ENCODE peak calls at places on chromosomes 3 and 15, in five cellular contexts. One of them, this sample, is unnamed.

GRCh38 chr15:48865387-48866079 is 12.4 kb upstream of the EID1 start:
- DNase-seq in lower lobe of right lung: no peak
- DNase-seq in astrocyte of the cerebellum: peak
- DNase-seq in CD8-positive, alpha-beta memory T cell: no peak
- DNase-seq in thoracic aorta: no peak
- DNase-seq in this sample: peak

GRCh38 chr3:149460123-149460522 is 14.4 kb upstream of the TM4SF4 start:
- DNase-seq in lower lobe of right lung: no peak
- DNase-seq in astrocyte of the cerebellum: no peak
- DNase-seq in CD8-positive, alpha-beta memory T cell: no peak
- DNase-seq in thoracic aorta: no peak
- DNase-seq in this sample: no peak

GRCh38 chr3:152241142-152242067 is 27.3 kb upstream of the MBNL1 start:
- DNase-seq in lower lobe of right lung: no peak
- DNase-seq in astrocyte of the cerebellum: no peak
- DNase-seq in CD8-positive, alpha-beta memory T cell: no peak
- DNase-seq in thoracic aorta: no peak
- DNase-seq in this sample: no peak

GRCh38 chr15:33200444-33200843 is 5.9 kb upstream of the FMN1 start:
- DNase-seq in lower lobe of right lung: no peak
- DNase-seq in astrocyte of the cerebellum: no peak
- DNase-seq in CD8-positive, alpha-beta memory T cell: no peak
- DNase-seq in thoracic aorta: no peak
- DNase-seq in this sample: no peak

GRCh38 chr3:127003175-127003555 is 20.2 kb downstream of the PLXNA1 start:
- DNase-seq in lower lobe of right lung: no peak
- DNase-seq in astrocyte of the cerebellum: no peak
- DNase-seq in CD8-positive, alpha-beta memory T cell: no peak
- DNase-seq in thoracic aorta: no peak
- DNase-seq in this sample: no peak

GRCh38 chr3:28139288-28139687 is 102.1 kb upstream of the CMC1 start:
- DNase-seq in lower lobe of right lung: no peak
- DNase-seq in astrocyte of the cerebellum: no peak
- DNase-seq in CD8-positive, alpha-beta memory T cell: no peak
- DNase-seq in thoracic aorta: no peak
- DNase-seq in this sample: no peak

GRCh38 chr3:114519415-114519814 is 225.6 kb downstream of the TIGIT start:
- DNase-seq in lower lobe of right lung: peak
- DNase-seq in astrocyte of the cerebellum: no peak
- DNase-seq in CD8-positive, alpha-beta memory T cell: no peak
- DNase-seq in thoracic aorta: no peak
- DNase-seq in this sample: peak

GRCh38 chr3:161371441-161372320 is at the start of gene SPTSSB:
- DNase-seq in lower lobe of right lung: peak
- DNase-seq in astrocyte of the cerebellum: no peak
- DNase-seq in CD8-positive, alpha-beta memory T cell: peak
- DNase-seq in thoracic aorta: no peak
- DNase-seq in this sample: peak

GRCh38 chr3:148648685-148649352 is 48.9 kb upstream of the AGTR1 start:
- DNase-seq in lower lobe of right lung: no peak
- DNase-seq in astrocyte of the cerebellum: peak
- DNase-seq in CD8-positive, alpha-beta memory T cell: no peak
- DNase-seq in thoracic aorta: no peak
- DNase-seq in this sample: peak

GRCh38 chr15:77819841-77820728 is 187.4 kb upstream of the LINGO1 start:
- DNase-seq in lower lobe of right lung: no peak
- DNase-seq in astrocyte of the cerebellum: no peak
- DNase-seq in CD8-positive, alpha-beta memory T cell: no peak
- DNase-seq in thoracic aorta: no peak
- DNase-seq in this sample: no peak
- H3K4me3 ChIP-seq in lower lobe of right lung: peak
- H3K4me3 ChIP-seq in astrocyte of the cerebellum: no peak
- H3K4me3 ChIP-seq in CD8-positive, alpha-beta memory T cell: no peak
- H3K4me3 ChIP-seq in thoracic aorta: peak
- H3K4me3 ChIP-seq in this sample: no peak

GRCh38 chr3:175670572-175670971 is 811.4 kb downstream of the NAALADL2 start:
- DNase-seq in lower lobe of right lung: no peak
- DNase-seq in astrocyte of the cerebellum: no peak
- DNase-seq in CD8-positive, alpha-beta memory T cell: no peak
- DNase-seq in thoracic aorta: no peak
- DNase-seq in this sample: no peak

GRCh38 chr3:175668300-175668699 is 809.2 kb downstream of the NAALADL2 start:
- DNase-seq in lower lobe of right lung: no peak
- DNase-seq in astrocyte of the cerebellum: no peak
- DNase-seq in CD8-positive, alpha-beta memory T cell: no peak
- DNase-seq in thoracic aorta: no peak
- DNase-seq in this sample: no peak

DNA sequence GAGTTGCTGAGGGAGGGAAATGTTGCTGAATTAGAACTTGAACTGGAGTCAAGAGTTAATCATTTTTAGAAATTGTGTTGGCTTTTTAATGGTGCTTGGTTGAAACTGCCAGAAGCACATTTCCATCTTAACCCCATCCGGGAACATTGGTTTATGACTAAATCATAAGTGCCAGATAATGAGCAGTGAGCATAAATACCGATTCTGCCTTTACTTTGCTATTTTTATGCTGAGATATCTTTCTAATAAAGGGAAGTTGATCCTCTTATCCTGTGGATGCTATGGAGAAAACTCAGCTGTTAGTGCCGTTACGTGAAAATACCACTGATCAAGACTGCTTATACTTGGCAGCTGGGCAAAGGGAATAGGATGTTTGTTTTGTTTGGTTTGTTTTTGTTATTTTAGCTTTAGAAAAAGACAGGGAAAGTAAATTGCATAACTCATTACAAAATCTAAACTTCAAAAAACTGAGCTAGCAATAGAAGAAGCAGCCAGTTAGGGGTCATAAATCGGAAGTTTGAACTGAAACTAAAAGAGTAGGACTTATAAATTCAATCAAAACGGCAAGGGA is 813.1 kb downstream of the NAALADL2 start:
- DNase-seq in lower lobe of right lung: no peak
- DNase-seq in astrocyte of the cerebellum: no peak
- DNase-seq in CD8-positive, alpha-beta memory T cell: no peak
- DNase-seq in thoracic aorta: no peak
- DNase-seq in this sample: peak
- H3K4me3 ChIP-seq in lower lobe of right lung: peak
- H3K4me3 ChIP-seq in astrocyte of the cerebellum: peak
- H3K4me3 ChIP-seq in CD8-positive, alpha-beta memory T cell: no peak
- H3K4me3 ChIP-seq in thoracic aorta: peak
- H3K4me3 ChIP-seq in this sample: peak

DNA sequence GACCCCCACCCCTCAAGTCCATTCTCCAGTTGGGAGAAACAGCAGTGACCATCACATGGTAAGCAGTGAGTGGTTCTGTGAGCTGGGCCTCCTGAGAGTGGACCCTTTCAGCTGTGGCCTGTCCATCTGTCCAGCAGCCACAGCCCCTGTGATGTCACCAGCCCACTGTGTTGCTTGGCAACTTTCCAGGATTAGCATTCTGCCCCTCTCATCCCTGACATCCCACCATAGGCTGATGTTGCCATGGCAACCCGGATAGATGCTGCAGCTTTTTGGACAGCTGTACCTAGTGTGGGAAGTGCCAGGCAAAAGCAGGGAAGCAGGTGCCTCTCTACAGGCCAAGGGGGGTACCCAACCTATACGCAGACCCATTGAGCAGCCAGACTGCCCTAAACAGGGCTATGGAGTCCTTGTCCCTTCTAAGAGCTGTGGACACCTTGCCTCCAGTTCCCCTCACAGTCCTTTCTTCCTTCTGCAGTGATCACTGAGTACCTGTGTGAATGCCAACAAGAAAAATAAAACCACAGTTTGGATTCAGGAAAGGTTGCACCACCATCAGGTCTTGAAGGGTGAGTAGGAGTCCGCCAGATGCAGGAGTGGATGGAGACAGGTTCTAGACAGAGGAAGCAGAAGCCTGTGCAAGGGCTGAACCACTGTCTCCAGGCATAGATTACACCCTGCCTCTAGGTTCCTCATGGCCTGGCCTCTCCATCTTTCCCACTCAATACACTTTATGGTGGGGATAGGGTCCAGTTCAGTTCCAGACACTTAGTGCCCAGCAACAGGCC is at the start of gene DNAH1:
- DNase-seq in lower lobe of right lung: no peak
- DNase-seq in astrocyte of the cerebellum: no peak
- DNase-seq in CD8-positive, alpha-beta memory T cell: no peak
- DNase-seq in thoracic aorta: no peak
- DNase-seq in this sample: no peak
- H3K4me3 ChIP-seq in lower lobe of right lung: peak
- H3K4me3 ChIP-seq in astrocyte of the cerebellum: no peak
- H3K4me3 ChIP-seq in CD8-positive, alpha-beta memory T cell: no peak
- H3K4me3 ChIP-seq in thoracic aorta: peak
- H3K4me3 ChIP-seq in this sample: no peak

DNA sequence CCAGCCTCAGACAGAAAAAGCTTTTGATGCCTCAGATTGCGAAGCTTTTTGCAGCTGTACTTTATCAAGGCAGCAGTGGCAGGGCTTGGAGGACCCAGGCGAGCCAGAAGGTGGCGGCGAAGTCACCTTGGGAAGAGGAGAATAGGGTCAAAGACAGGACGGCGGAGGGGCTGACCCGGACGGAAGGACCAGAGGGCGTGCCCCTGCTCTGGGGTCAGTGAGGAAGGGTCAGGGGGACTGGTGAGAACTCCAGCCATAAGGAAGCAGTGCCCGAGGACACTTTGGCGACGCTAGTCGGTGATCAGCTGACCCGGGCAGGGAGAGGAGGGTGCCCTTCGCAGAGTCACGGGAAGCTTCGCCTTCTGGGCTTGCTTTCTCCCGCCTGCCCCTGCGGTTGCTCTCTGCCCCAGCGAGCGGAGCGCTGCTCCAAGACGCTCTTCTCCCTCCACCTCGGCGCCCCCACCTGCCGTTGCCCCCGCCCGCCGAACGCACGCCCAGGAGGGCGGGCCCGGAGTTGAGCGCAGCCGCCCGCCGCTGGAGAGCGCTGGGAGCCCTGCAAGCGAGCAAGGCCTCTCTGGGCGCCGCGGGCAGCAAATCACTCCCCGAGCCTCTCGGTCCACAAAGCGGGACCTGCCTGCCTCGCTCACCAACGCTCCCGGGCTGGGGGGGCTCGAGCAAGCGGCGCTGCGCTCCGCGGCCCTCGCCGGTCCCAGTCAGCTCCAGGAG is 1.4 kb downstream of the CADPS start:
- DNase-seq in lower lobe of right lung: peak
- DNase-seq in astrocyte of the cerebellum: no peak
- DNase-seq in CD8-positive, alpha-beta memory T cell: no peak
- DNase-seq in thoracic aorta: no peak
- DNase-seq in this sample: no peak
- H3K4me3 ChIP-seq in lower lobe of right lung: peak
- H3K4me3 ChIP-seq in astrocyte of the cerebellum: peak
- H3K4me3 ChIP-seq in CD8-positive, alpha-beta memory T cell: no peak
- H3K4me3 ChIP-seq in thoracic aorta: peak
- H3K4me3 ChIP-seq in this sample: peak

DNA sequence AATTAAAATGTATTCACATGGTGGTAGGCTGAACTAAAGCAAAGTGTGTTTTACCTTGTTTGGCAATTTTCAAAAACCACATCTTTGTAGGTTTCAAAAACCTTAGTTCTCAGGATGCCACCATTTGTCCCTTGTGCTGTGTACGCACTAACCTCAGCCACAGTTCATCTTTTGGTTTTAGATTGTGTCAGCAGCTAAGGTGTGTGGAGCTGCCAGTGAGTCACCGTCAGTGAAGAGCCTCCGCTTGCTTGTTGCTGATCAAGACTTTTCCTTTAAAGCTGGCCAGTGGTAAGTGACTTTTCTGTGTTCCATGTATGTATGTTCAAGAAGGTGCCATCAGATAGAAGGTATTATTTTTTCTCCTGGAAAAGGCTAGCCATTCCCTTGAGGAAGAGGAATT is 21.1 kb downstream of the OXNAD1 start:
- DNase-seq in lower lobe of right lung: no peak
- DNase-seq in astrocyte of the cerebellum: no peak
- DNase-seq in CD8-positive, alpha-beta memory T cell: peak
- DNase-seq in thoracic aorta: no peak
- DNase-seq in this sample: no peak
- H3K4me3 ChIP-seq in lower lobe of right lung: peak
- H3K4me3 ChIP-seq in astrocyte of the cerebellum: no peak
- H3K4me3 ChIP-seq in CD8-positive, alpha-beta memory T cell: peak
- H3K4me3 ChIP-seq in thoracic aorta: peak
- H3K4me3 ChIP-seq in this sample: no peak

GRCh38 chr15:52803543-52804306 is 13.6 kb upstream of the ONECUT1 start:
- DNase-seq in lower lobe of right lung: peak
- DNase-seq in astrocyte of the cerebellum: no peak
- DNase-seq in CD8-positive, alpha-beta memory T cell: no peak
- DNase-seq in thoracic aorta: no peak
- DNase-seq in this sample: no peak
- H3K4me3 ChIP-seq in lower lobe of right lung: peak
- H3K4me3 ChIP-seq in astrocyte of the cerebellum: no peak
- H3K4me3 ChIP-seq in CD8-positive, alpha-beta memory T cell: no peak
- H3K4me3 ChIP-seq in thoracic aorta: peak
- H3K4me3 ChIP-seq in this sample: no peak

GRCh38 chr15:70475921-70476320 is 287.4 kb downstream of the UACA start:
- DNase-seq in lower lobe of right lung: no peak
- DNase-seq in astrocyte of the cerebellum: no peak
- DNase-seq in CD8-positive, alpha-beta memory T cell: no peak
- DNase-seq in thoracic aorta: no peak
- DNase-seq in this sample: peak

GRCh38 chr15:70473623-70474366 is 289.6 kb downstream of the UACA start:
- DNase-seq in lower lobe of right lung: no peak
- DNase-seq in astrocyte of the cerebellum: no peak
- DNase-seq in CD8-positive, alpha-beta memory T cell: no peak
- DNase-seq in thoracic aorta: no peak
- DNase-seq in this sample: no peak

GRCh38 chr15:70474367-70474681 is 289.0 kb downstream of the UACA start:
- DNase-seq in lower lobe of right lung: no peak
- DNase-seq in astrocyte of the cerebellum: no peak
- DNase-seq in CD8-positive, alpha-beta memory T cell: no peak
- DNase-seq in thoracic aorta: no peak
- DNase-seq in this sample: no peak

GRCh38 chr15:70475439-70475781 is 287.9 kb downstream of the UACA start:
- DNase-seq in lower lobe of right lung: no peak
- DNase-seq in astrocyte of the cerebellum: no peak
- DNase-seq in CD8-positive, alpha-beta memory T cell: no peak
- DNase-seq in thoracic aorta: no peak
- DNase-seq in this sample: no peak

DNA sequence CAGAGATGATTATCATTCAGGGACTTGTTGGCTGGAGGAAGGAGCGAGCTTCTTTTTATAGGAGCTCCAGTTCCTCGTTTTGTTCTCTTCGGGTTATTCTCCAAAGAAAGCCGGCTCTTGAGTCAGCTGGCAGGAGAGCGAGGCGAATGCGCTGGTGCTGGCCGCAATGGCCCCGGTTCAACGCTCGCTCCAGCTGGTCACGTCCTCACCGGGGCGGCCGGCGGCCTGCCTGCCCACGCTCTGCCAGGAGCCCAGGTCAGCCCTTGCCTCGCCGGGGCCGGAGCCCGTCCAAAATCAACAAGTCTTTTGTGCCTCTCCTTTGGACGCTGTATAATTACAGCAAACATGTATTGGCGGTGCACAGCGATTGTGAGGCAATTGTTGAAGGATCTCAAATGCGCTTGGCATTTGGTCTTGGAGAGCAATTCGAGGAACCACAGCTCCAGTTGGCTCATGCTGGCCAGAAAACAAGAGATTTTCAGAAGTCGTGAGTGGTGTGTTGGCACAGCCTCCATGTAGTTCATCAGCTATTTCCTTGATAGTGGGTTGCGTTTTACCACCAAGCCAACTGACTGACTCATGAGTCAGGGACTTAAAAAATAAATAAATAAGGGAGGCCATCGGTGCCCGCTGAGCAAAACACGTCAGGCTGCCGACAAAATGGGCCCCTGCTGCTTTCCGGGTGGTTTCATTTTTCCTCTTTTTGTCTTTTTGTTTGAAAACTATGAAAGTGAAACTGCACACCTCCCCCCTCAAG is 288.5 kb downstream of the UACA start:
- DNase-seq in lower lobe of right lung: peak
- DNase-seq in astrocyte of the cerebellum: peak
- DNase-seq in CD8-positive, alpha-beta memory T cell: no peak
- DNase-seq in thoracic aorta: peak
- DNase-seq in this sample: peak
- H3K4me3 ChIP-seq in lower lobe of right lung: peak
- H3K4me3 ChIP-seq in astrocyte of the cerebellum: peak
- H3K4me3 ChIP-seq in CD8-positive, alpha-beta memory T cell: peak
- H3K4me3 ChIP-seq in thoracic aorta: peak
- H3K4me3 ChIP-seq in this sample: no peak

This sample was measured in astrocyte of the spinal cord.